ENCODE peak calls at places on chromosomes 6 and 20, in eight cellular contexts. O is OCI-LY7, E is GM23248, S is neural progenitor cell, C is hepatocyte, H is SK-N-SH, G is HCT116, X is GM23338. Z is an unnamed sample.

GRCh38 chr6:22886881-22887581 is 317.7 kb downstream of the HDGFL1 start:
- DNase-seq in O (no peak), E (peak; percentile 48), S (no peak), C (no peak), H (no peak), G (no peak), X (no peak), Z (no peak)

GRCh38 chr6:44269921-44270525 is at the start of gene TMEM151B:
- DNase-seq in O (no peak), E (no peak), S (peak; percentile 53), C (no peak), H (peak; percentile 67), G (no peak), X (peak; percentile 71), Z (no peak)

GRCh38 chr20:48574383-48574782 is 253.4 kb downstream of the PREX1 start:
- DNase-seq in O (peak; percentile 19), E (no peak), S (peak; percentile 53), C (no peak), H (peak; percentile 63), G (peak; percentile 67), X (peak; percentile 44), Z (no peak)

GRCh38 chr20:44644384-44645131 is 6.9 kb downstream of the ADA start:
- DNase-seq in O (peak; percentile 73), E (no peak), S (no peak), C (no peak), H (no peak), G (no peak), X (no peak), Z (no peak)

GRCh38 chr20:59933296-59933848 is at the start of gene SYCP2:
- DNase-seq in O (no peak), E (peak; percentile 61), S (no peak), C (peak; percentile 7), H (peak; percentile 95), G (no peak), X (peak; percentile 58), Z (no peak)

GRCh38 chr20:34806255-34806654 is 19.2 kb downstream of the NCOA6 start:
- DNase-seq in O (no peak), E (no peak), S (no peak), C (no peak), H (no peak), G (no peak), X (no peak), Z (no peak)

GRCh38 chr6:54056105-54056504 is 55.1 kb upstream of the MLIP start:
- DNase-seq in O (no peak), E (no peak), S (no peak), C (no peak), H (no peak), G (no peak), X (no peak), Z (no peak)

GRCh38 chr6:133774356-133774755 is 114.6 kb upstream of the TCF21 start:
- DNase-seq in O (no peak), E (peak; percentile 85), S (no peak), C (no peak), H (no peak), G (no peak), X (no peak), Z (peak; percentile 40)

GRCh38 chr6:84508981-84509380 is 255.4 kb downstream of the TBX18 start:
- DNase-seq in O (no peak), E (peak; percentile 59), S (no peak), C (no peak), H (no peak), G (no peak), X (no peak), Z (no peak)

GRCh38 chr20:37669062-37669772 is 24.6 kb upstream of the CTNNBL1 start:
- DNase-seq in O (no peak), E (no peak), S (peak; percentile 25), C (no peak), H (no peak), G (no peak), X (peak; percentile 61), Z (peak; percentile 63)

GRCh38 chr6:25384234-25384633 is 105.1 kb downstream of the CARMIL1 start:
- DNase-seq in O (peak; percentile 75), E (no peak), S (no peak), C (no peak), H (no peak), G (no peak), X (no peak), Z (no peak)

GRCh38 chr6:11650297-11650696 is 112.7 kb downstream of the TMEM170B start:
- DNase-seq in O (no peak), E (peak; percentile 56), S (peak; percentile 90), C (no peak), H (no peak), G (no peak), X (peak; percentile 90), Z (peak; percentile 57)

GRCh38 chr6:110813813-110814487 is 1.3 kb downstream of the CDK19 start:
- DNase-seq in O (peak; percentile 66), E (no peak), S (peak; percentile 17), C (peak; percentile 15), H (peak; percentile 45), G (no peak), X (peak; percentile 14), Z (peak; percentile 50)

DNA sequence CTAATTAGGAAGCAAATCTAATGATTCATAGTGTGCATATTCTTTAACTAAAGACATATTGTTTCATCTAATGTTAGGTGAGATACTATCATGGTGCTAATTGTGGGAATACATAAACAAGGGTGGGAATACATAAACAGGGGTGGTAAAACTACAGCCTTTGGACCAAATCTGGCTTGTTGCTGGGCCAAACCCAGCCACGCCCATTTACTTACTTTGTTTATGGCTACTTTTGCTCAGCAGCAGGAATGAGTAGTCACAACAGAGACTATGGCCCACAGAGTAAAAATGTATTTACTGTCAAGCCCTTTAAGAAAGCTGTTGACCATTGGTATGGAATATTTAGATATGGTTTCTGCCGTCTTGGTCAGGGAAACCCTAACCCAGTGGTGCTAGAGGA is 31.7 kb downstream of the FAM135A start:
- DNase-seq in O (no peak), E (no peak), S (no peak), C (no peak), H (no peak), G (no peak), X (no peak), Z (no peak)
- H3K4me2 ChIP-seq in O (no peak overlapping the region), E (no peak overlapping the region), S (no peak overlapping the region), C (no peak overlapping the region), H (no peak overlapping the region), G (no peak overlapping the region), X (no peak overlapping the region), Z (no peak overlapping the region)

GRCh38 chr6:113103618-113104390 is 753.3 kb upstream of the MARCKS start:
- DNase-seq in O (no peak), E (peak; percentile 65), S (no peak), C (peak; percentile 26), H (no peak), G (no peak), X (no peak), Z (peak; percentile 11)

GRCh38 chr6:113104546-113105325 is 752.4 kb upstream of the MARCKS start:
- DNase-seq in O (no peak), E (no peak), S (no peak), C (no peak), H (no peak), G (no peak), X (no peak), Z (no peak)

GRCh38 chr6:113102761-113103160 is 754.4 kb upstream of the MARCKS start:
- DNase-seq in O (no peak), E (peak; percentile 19), S (no peak), C (no peak), H (no peak), G (no peak), X (no peak), Z (peak; percentile 25)
- TF ChIP-seq EZH2phosphoT487 in O (no peak), E (no peak), S (no peak), C (no peak), H (no peak), G (no peak), X (no peak), Z (no peak)

GRCh38 chr20:64055893-64056638 is 6.6 kb upstream of the SOX18 start:
- DNase-seq in O (no peak), E (no peak), S (peak; percentile 26), C (peak; percentile 60), H (peak; percentile 57), G (no peak), X (peak; percentile 26), Z (peak; percentile 10)

GRCh38 chr20:64058536-64058935 is 4.5 kb upstream of the TCEA2 start:
- DNase-seq in O (no peak), E (no peak), S (no peak), C (no peak), H (no peak), G (no peak), X (no peak), Z (peak; percentile 26)

GRCh38 chr20:64056889-64057627 is 5.9 kb upstream of the TCEA2 start:
- DNase-seq in O (no peak), E (no peak), S (peak; percentile 32), C (no peak), H (no peak), G (no peak), X (peak; percentile 41), Z (no peak)

GRCh38 chr20:64056639-64056888 is 6.4 kb upstream of the TCEA2 start:
- DNase-seq in O (no peak), E (no peak), S (no peak), C (no peak), H (no peak), G (no peak), X (no peak), Z (no peak)

DNA sequence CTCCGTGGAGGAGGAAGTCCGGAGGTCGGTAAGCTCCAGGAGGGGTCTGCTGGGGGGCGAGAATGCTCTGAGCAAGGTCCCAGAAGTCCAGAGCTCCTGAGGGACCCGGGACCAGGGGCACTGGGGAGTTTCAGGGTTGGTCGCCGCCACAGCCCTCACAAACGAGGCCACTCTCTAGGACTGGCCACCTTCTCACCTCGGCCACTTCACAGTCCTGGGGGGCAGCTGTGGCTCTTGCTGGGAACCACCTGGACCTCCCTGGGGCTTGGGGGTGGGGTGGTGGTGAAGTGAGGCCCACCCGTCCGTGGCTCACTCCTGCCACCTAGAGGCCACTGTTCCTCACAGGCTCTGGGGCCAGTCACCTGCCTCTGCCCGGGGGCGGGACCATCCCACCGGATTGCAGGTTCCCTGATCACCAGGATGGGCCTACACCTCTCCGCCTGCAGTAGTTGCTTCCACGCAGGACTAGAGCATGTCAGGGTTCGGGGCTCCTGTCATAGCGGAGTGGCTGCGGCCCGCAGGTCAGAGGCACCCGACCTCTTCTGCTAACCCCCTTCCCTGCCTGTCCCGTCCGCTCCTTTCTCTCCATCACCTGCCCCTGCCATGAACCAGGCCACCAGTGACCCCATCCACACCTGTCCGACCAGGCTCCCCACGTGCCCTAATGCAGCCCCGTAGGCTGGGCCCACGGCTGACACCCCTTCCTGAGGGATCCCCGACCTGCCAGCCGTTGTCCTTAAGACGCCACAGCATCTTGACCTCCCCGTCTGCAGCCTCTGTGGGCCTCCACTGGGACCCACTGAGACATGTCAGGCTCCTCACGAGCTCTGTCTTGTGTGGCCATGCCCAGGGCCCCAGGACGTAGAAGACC is 5.1 kb upstream of the TCEA2 start:
- DNase-seq in O (peak; percentile 75), E (peak; percentile 69), S (peak; percentile 85), C (peak; percentile 87), H (peak; percentile 95), G (no peak), X (peak; percentile 92), Z (peak; percentile 83)
- H3K4me2 ChIP-seq in O (no peak overlapping the region), E (no peak overlapping the region), S (no peak overlapping the region), C (no peak overlapping the region), H (no peak overlapping the region), G (peak overlapping the region; percentile 19), X (peak overlapping the region; percentile 70), Z (peak overlapping the region; percentile 18)

DNA sequence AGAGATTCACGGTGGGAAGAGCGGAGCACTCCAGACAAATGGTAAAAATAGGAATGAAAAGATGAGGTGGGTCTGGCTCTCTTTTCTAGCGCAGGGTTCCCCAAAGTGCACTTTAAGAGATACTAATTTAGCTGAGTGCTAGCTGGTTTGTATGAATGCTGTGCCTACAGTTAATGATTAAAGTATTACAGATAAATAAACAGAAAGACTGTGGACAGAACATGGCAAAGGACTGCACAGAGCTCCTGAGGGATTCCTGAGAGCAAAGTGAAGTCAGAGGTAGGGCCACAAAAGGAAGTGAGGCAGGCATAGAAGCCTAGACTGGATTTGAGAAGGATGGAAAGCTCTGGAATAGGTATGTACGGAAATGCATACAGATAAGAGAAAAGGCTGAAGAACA is 114.5 kb downstream of the INSM1 start:
- DNase-seq in O (no peak), E (no peak), S (no peak), C (no peak), H (no peak), G (no peak), X (no peak), Z (no peak)
- TF ChIP-seq EZH2phosphoT487 in O (no peak), E (no peak), S (no peak), C (no peak), H (no peak), G (no peak), X (no peak), Z (no peak)